ENCODE peak calls at places on chromosomes 13 and 19, in eight cellular contexts. M is AG10803; Z is natural killer cell; O is pons; X is NCI-H1092; L is GM04503; T is activated CD4-positive, alpha-beta T cell treated with anti-CD3 and anti-CD28 coated beads for 1 hour; H is H7. N is an unnamed sample.

GRCh38 chr19:42091300-42092266 is 15.6 kb downstream of the ZNF574 start:
- DNase-seq in M (peak), H (peak), L (no peak), T (no peak), X (no peak), O (no peak), Z (no peak), N (no peak)

GRCh38 chr13:106156468-106156867 is 379.0 kb downstream of the EFNB2 start:
- DNase-seq in T (no peak), Z (no peak), O (no peak), H (no peak), L (peak), M (peak), X (no peak), N (no peak)

GRCh38 chr13:113452942-113453901 is at the start of gene ADPRHL1:
- DNase-seq in Z (no peak), M (no peak), L (no peak), T (no peak), O (no peak), X (no peak), H (peak), N (no peak)

GRCh38 chr13:23087884-23088283 is 92.9 kb upstream of the SGCG start:
- DNase-seq in O (no peak), Z (no peak), H (peak), X (no peak), T (no peak), L (no peak), M (peak), N (no peak)

GRCh38 chr19:40596608-40597328 is 4.4 kb upstream of the LTBP4 start:
- DNase-seq in X (no peak), M (no peak), H (peak), L (no peak), Z (no peak), T (no peak), O (no peak), N (no peak)

GRCh38 chr19:47107201-47107952 is 6.2 kb downstream of the ZC3H4 start:
- DNase-seq in T (no peak), Z (no peak), H (no peak), X (no peak), M (no peak), L (no peak), O (peak), N (no peak)

GRCh38 chr19:44925114-44925891 is 10.9 kb downstream of the APOC1 start:
- DNase-seq in O (peak), M (peak), T (no peak), H (peak), Z (no peak), L (no peak), X (no peak), N (peak)

GRCh38 chr13:45055198-45055901 is 65.0 kb upstream of the GTF2F2 start:
- DNase-seq in X (no peak), Z (no peak), T (no peak), O (peak), L (peak), M (peak), H (no peak), N (no peak)

GRCh38 chr19:15288146-15288963 is 44.0 kb downstream of the BRD4 start:
- DNase-seq in T (no peak), L (no peak), M (peak), H (no peak), Z (no peak), X (peak), O (peak), N (no peak)

GRCh38 chr13:27425918-27426630 is 1.7 kb downstream of the GTF3A start:
- DNase-seq in T (peak), M (peak), L (no peak), X (peak), O (peak), Z (peak), H (peak), N (peak)

GRCh38 chr13:41858783-41859182 is 102.1 kb downstream of the VWA8 start:
- DNase-seq in L (no peak), X (no peak), H (no peak), T (no peak), O (no peak), Z (no peak), M (no peak), N (no peak)

GRCh38 chr19:41205995-41206394 is 13.0 kb downstream of the CYP2S1 start:
- DNase-seq in H (no peak), X (no peak), L (no peak), Z (no peak), T (no peak), O (no peak), M (no peak), N (no peak)

GRCh38 chr13:103931885-103932284 is 865.7 kb upstream of the SLC10A2 start:
- DNase-seq in M (no peak), H (no peak), T (no peak), L (no peak), Z (no peak), X (no peak), O (no peak), N (no peak)